ENCODE peak calls at places on chromosomes 7 and 10, in eight cellular contexts. One of them, this sample, is unnamed.

GRCh38 chr7:140653319-140654108 is 12.9 kb upstream of the DENND2A start:
- DNase-seq in stomach: peak
- DNase-seq in LoVo: peak
- DNase-seq in EH: peak
- DNase-seq in ecto neural progenitor cell: peak
- DNase-seq in anterior cingulate cortex: peak
- DNase-seq in B cell: no peak
- DNase-seq in right atrium auricular region: no peak
- DNase-seq in this sample: peak

GRCh38 chr10:59830601-59831259 is 75.6 kb downstream of the CCDC6 start:
- DNase-seq in stomach: peak
- DNase-seq in LoVo: peak
- DNase-seq in EH: peak
- DNase-seq in ecto neural progenitor cell: peak
- DNase-seq in anterior cingulate cortex: peak
- DNase-seq in B cell: peak
- DNase-seq in right atrium auricular region: peak
- DNase-seq in this sample: peak

GRCh38 chr7:102289051-102289450 is 2.4 kb downstream of the SH2B2 start:
- DNase-seq in stomach: no peak
- DNase-seq in LoVo: no peak
- DNase-seq in EH: no peak
- DNase-seq in ecto neural progenitor cell: no peak
- DNase-seq in anterior cingulate cortex: no peak
- DNase-seq in B cell: no peak
- DNase-seq in right atrium auricular region: no peak
- DNase-seq in this sample: no peak

GRCh38 chr10:49689882-49690510 is 10.5 kb downstream of the C10orf53 start:
- DNase-seq in stomach: no peak
- DNase-seq in LoVo: no peak
- DNase-seq in EH: no peak
- DNase-seq in ecto neural progenitor cell: no peak
- DNase-seq in anterior cingulate cortex: no peak
- DNase-seq in B cell: no peak
- DNase-seq in right atrium auricular region: no peak
- DNase-seq in this sample: no peak

GRCh38 chr7:17516768-17517167 is 218.3 kb downstream of the AHR start:
- DNase-seq in stomach: no peak
- DNase-seq in LoVo: no peak
- DNase-seq in EH: peak
- DNase-seq in ecto neural progenitor cell: no peak
- DNase-seq in anterior cingulate cortex: no peak
- DNase-seq in B cell: no peak
- DNase-seq in right atrium auricular region: no peak
- DNase-seq in this sample: no peak

GRCh38 chr10:96470108-96470743 is 43.5 kb downstream of the TLL2 start:
- DNase-seq in stomach: peak
- DNase-seq in LoVo: no peak
- DNase-seq in EH: peak
- DNase-seq in ecto neural progenitor cell: peak
- DNase-seq in anterior cingulate cortex: peak
- DNase-seq in B cell: peak
- DNase-seq in right atrium auricular region: no peak
- DNase-seq in this sample: peak

GRCh38 chr10:85510682-85511081 is 855.9 kb downstream of the GRID1 start:
- DNase-seq in stomach: no peak
- DNase-seq in LoVo: no peak
- DNase-seq in EH: no peak
- DNase-seq in ecto neural progenitor cell: no peak
- DNase-seq in anterior cingulate cortex: peak
- DNase-seq in B cell: no peak
- DNase-seq in right atrium auricular region: no peak
- DNase-seq in this sample: no peak

GRCh38 chr10:129258570-129258969 is 208.5 kb upstream of the MGMT start:
- DNase-seq in stomach: no peak
- DNase-seq in LoVo: no peak
- DNase-seq in EH: no peak
- DNase-seq in ecto neural progenitor cell: no peak
- DNase-seq in anterior cingulate cortex: no peak
- DNase-seq in B cell: no peak
- DNase-seq in right atrium auricular region: no peak
- DNase-seq in this sample: no peak

GRCh38 chr7:103094102-103094501 is 19.2 kb downstream of the ARMC10 start:
- DNase-seq in stomach: no peak
- DNase-seq in LoVo: no peak
- DNase-seq in EH: peak
- DNase-seq in ecto neural progenitor cell: no peak
- DNase-seq in anterior cingulate cortex: no peak
- DNase-seq in B cell: no peak
- DNase-seq in right atrium auricular region: no peak
- DNase-seq in this sample: no peak

GRCh38 chr7:150375662-150376521 is 3.2 kb upstream of the ZNF775 start:
- DNase-seq in stomach: no peak
- DNase-seq in LoVo: no peak
- DNase-seq in EH: no peak
- DNase-seq in ecto neural progenitor cell: no peak
- DNase-seq in anterior cingulate cortex: no peak
- DNase-seq in B cell: peak
- DNase-seq in right atrium auricular region: no peak
- DNase-seq in this sample: no peak

GRCh38 chr10:133125901-133126300 is 34.1 kb upstream of the KNDC1 start:
- DNase-seq in stomach: no peak
- DNase-seq in LoVo: no peak
- DNase-seq in EH: no peak
- DNase-seq in ecto neural progenitor cell: no peak
- DNase-seq in anterior cingulate cortex: no peak
- DNase-seq in B cell: peak
- DNase-seq in right atrium auricular region: no peak
- DNase-seq in this sample: no peak

GRCh38 chr7:142556745-142557144 is 192.5 kb upstream of the PRSS1 start:
- DNase-seq in stomach: peak
- DNase-seq in LoVo: peak
- DNase-seq in EH: peak
- DNase-seq in ecto neural progenitor cell: no peak
- DNase-seq in anterior cingulate cortex: no peak
- DNase-seq in B cell: no peak
- DNase-seq in right atrium auricular region: peak
- DNase-seq in this sample: peak

GRCh38 chr7:105797652-105798051 is 78.7 kb downstream of the ATXN7L1 start:
- DNase-seq in stomach: no peak
- DNase-seq in LoVo: no peak
- DNase-seq in EH: no peak
- DNase-seq in ecto neural progenitor cell: no peak
- DNase-seq in anterior cingulate cortex: no peak
- DNase-seq in B cell: no peak
- DNase-seq in right atrium auricular region: no peak
- DNase-seq in this sample: no peak

GRCh38 chr7:54839538-54840213 is 80.7 kb upstream of the SEC61G start:
- DNase-seq in stomach: peak
- DNase-seq in LoVo: peak
- DNase-seq in EH: peak
- DNase-seq in ecto neural progenitor cell: peak
- DNase-seq in anterior cingulate cortex: peak
- DNase-seq in B cell: no peak
- DNase-seq in right atrium auricular region: peak
- DNase-seq in this sample: peak

GRCh38 chr7:55251313-55251712 is 113.8 kb upstream of the LANCL2 start:
- DNase-seq in stomach: no peak
- DNase-seq in LoVo: no peak
- DNase-seq in EH: no peak
- DNase-seq in ecto neural progenitor cell: no peak
- DNase-seq in anterior cingulate cortex: no peak
- DNase-seq in B cell: no peak
- DNase-seq in right atrium auricular region: peak
- DNase-seq in this sample: no peak

GRCh38 chr7:151113344-151114150 is 27.3 kb downstream of the AGAP3 start:
- DNase-seq in stomach: no peak
- DNase-seq in LoVo: peak
- DNase-seq in EH: peak
- DNase-seq in ecto neural progenitor cell: no peak
- DNase-seq in anterior cingulate cortex: no peak
- DNase-seq in B cell: no peak
- DNase-seq in right atrium auricular region: no peak
- DNase-seq in this sample: no peak

GRCh38 chr10:114412907-114413386 is 8.6 kb upstream of the AFAP1L2 start:
- DNase-seq in stomach: no peak
- DNase-seq in LoVo: peak
- DNase-seq in EH: peak
- DNase-seq in ecto neural progenitor cell: no peak
- DNase-seq in anterior cingulate cortex: no peak
- DNase-seq in B cell: no peak
- DNase-seq in right atrium auricular region: no peak
- DNase-seq in this sample: no peak

GRCh38 chr10:3542185-3542611 is 242.8 kb downstream of the KLF6 start:
- DNase-seq in stomach: no peak
- DNase-seq in LoVo: no peak
- DNase-seq in EH: peak
- DNase-seq in ecto neural progenitor cell: no peak
- DNase-seq in anterior cingulate cortex: no peak
- DNase-seq in B cell: no peak
- DNase-seq in right atrium auricular region: no peak
- DNase-seq in this sample: no peak

GRCh38 chr7:20122073-20122472 is 95.1 kb downstream of the MACC1 start:
- DNase-seq in stomach: no peak
- DNase-seq in LoVo: no peak
- DNase-seq in EH: no peak
- DNase-seq in ecto neural progenitor cell: no peak
- DNase-seq in anterior cingulate cortex: no peak
- DNase-seq in B cell: no peak
- DNase-seq in right atrium auricular region: no peak
- DNase-seq in this sample: no peak

GRCh38 chr10:118873080-118873737 is 118.4 kb upstream of the CACUL1 start:
- DNase-seq in stomach: no peak
- DNase-seq in LoVo: no peak
- DNase-seq in EH: peak
- DNase-seq in ecto neural progenitor cell: no peak
- DNase-seq in anterior cingulate cortex: no peak
- DNase-seq in B cell: no peak
- DNase-seq in right atrium auricular region: no peak
- DNase-seq in this sample: no peak

GRCh38 chr10:72006026-72006425 is 41.8 kb downstream of the CHST3 start:
- DNase-seq in stomach: no peak
- DNase-seq in LoVo: no peak
- DNase-seq in EH: no peak
- DNase-seq in ecto neural progenitor cell: no peak
- DNase-seq in anterior cingulate cortex: no peak
- DNase-seq in B cell: no peak
- DNase-seq in right atrium auricular region: no peak
- DNase-seq in this sample: no peak

GRCh38 chr7:27602766-27603165 is 59.9 kb downstream of the HIBADH start:
- DNase-seq in stomach: no peak
- DNase-seq in LoVo: no peak
- DNase-seq in EH: no peak
- DNase-seq in ecto neural progenitor cell: no peak
- DNase-seq in anterior cingulate cortex: no peak
- DNase-seq in B cell: no peak
- DNase-seq in right atrium auricular region: no peak
- DNase-seq in this sample: no peak

GRCh38 chr7:15603124-15603523 is 41.3 kb upstream of the AGMO start:
- DNase-seq in stomach: no peak
- DNase-seq in LoVo: no peak
- DNase-seq in EH: no peak
- DNase-seq in ecto neural progenitor cell: no peak
- DNase-seq in anterior cingulate cortex: no peak
- DNase-seq in B cell: no peak
- DNase-seq in right atrium auricular region: no peak
- DNase-seq in this sample: no peak

GRCh38 chr10:60757422-60757895 is 20.8 kb upstream of the CDK1 start:
- DNase-seq in stomach: no peak
- DNase-seq in LoVo: no peak
- DNase-seq in EH: peak
- DNase-seq in ecto neural progenitor cell: no peak
- DNase-seq in anterior cingulate cortex: no peak
- DNase-seq in B cell: no peak
- DNase-seq in right atrium auricular region: no peak
- DNase-seq in this sample: no peak

GRCh38 chr10:119055472-119055871 is 25.1 kb downstream of the EIF3A start:
- DNase-seq in stomach: no peak
- DNase-seq in LoVo: no peak
- DNase-seq in EH: no peak
- DNase-seq in ecto neural progenitor cell: no peak
- DNase-seq in anterior cingulate cortex: no peak
- DNase-seq in B cell: no peak
- DNase-seq in right atrium auricular region: no peak
- DNase-seq in this sample: no peak

GRCh38 chr10:42491001-42491592 is 147.3 kb downstream of the ZNF33B start:
- DNase-seq in stomach: no peak
- DNase-seq in LoVo: no peak
- DNase-seq in EH: peak
- DNase-seq in ecto neural progenitor cell: no peak
- DNase-seq in anterior cingulate cortex: no peak
- DNase-seq in B cell: no peak
- DNase-seq in right atrium auricular region: no peak
- DNase-seq in this sample: no peak

GRCh38 chr7:39130740-39131538 is 153.2 kb downstream of the POU6F2 start:
- DNase-seq in stomach: no peak
- DNase-seq in LoVo: no peak
- DNase-seq in EH: no peak
- DNase-seq in ecto neural progenitor cell: no peak
- DNase-seq in anterior cingulate cortex: no peak
- DNase-seq in B cell: no peak
- DNase-seq in right atrium auricular region: no peak
- DNase-seq in this sample: no peak

GRCh38 chr10:4943821-4944220 is 19.4 kb upstream of the AKR1C1 start:
- DNase-seq in stomach: no peak
- DNase-seq in LoVo: no peak
- DNase-seq in EH: no peak
- DNase-seq in ecto neural progenitor cell: no peak
- DNase-seq in anterior cingulate cortex: no peak
- DNase-seq in B cell: no peak
- DNase-seq in right atrium auricular region: no peak
- DNase-seq in this sample: no peak

GRCh38 chr10:44293306-44293778 is 91.6 kb downstream of the CXCL12 start:
- DNase-seq in stomach: no peak
- DNase-seq in LoVo: no peak
- DNase-seq in EH: no peak
- DNase-seq in ecto neural progenitor cell: no peak
- DNase-seq in anterior cingulate cortex: no peak
- DNase-seq in B cell: no peak
- DNase-seq in right atrium auricular region: no peak
- DNase-seq in this sample: no peak

GRCh38 chr7:102390697-102391484 is 5.3 kb upstream of the PRKRIP1 start:
- DNase-seq in stomach: peak
- DNase-seq in LoVo: peak
- DNase-seq in EH: peak
- DNase-seq in ecto neural progenitor cell: peak
- DNase-seq in anterior cingulate cortex: peak
- DNase-seq in B cell: peak
- DNase-seq in right atrium auricular region: peak
- DNase-seq in this sample: peak

GRCh38 chr10:83917519-83918506 is 221.5 kb upstream of the GHITM start:
- DNase-seq in stomach: no peak
- DNase-seq in LoVo: peak
- DNase-seq in EH: no peak
- DNase-seq in ecto neural progenitor cell: no peak
- DNase-seq in anterior cingulate cortex: peak
- DNase-seq in B cell: no peak
- DNase-seq in right atrium auricular region: no peak
- DNase-seq in this sample: peak

GRCh38 chr10:111295788-111296187 is 219.0 kb downstream of the ADRA2A start:
- DNase-seq in stomach: no peak
- DNase-seq in LoVo: no peak
- DNase-seq in EH: peak
- DNase-seq in ecto neural progenitor cell: no peak
- DNase-seq in anterior cingulate cortex: no peak
- DNase-seq in B cell: no peak
- DNase-seq in right atrium auricular region: no peak
- DNase-seq in this sample: no peak

GRCh38 chr7:2405201-2405600 is 1.8 kb downstream of the CHST12 start:
- DNase-seq in stomach: no peak
- DNase-seq in LoVo: no peak
- DNase-seq in EH: no peak
- DNase-seq in ecto neural progenitor cell: no peak
- DNase-seq in anterior cingulate cortex: no peak
- DNase-seq in B cell: no peak
- DNase-seq in right atrium auricular region: no peak
- DNase-seq in this sample: no peak

GRCh38 chr10:116104210-116104932 is 168.6 kb downstream of the GFRA1 start:
- DNase-seq in stomach: no peak
- DNase-seq in LoVo: no peak
- DNase-seq in EH: no peak
- DNase-seq in ecto neural progenitor cell: no peak
- DNase-seq in anterior cingulate cortex: no peak
- DNase-seq in B cell: no peak
- DNase-seq in right atrium auricular region: no peak
- DNase-seq in this sample: no peak